ENCODE peak calls at places on chromosome 12, in ten cellular contexts. One of them, this sample, is unnamed.
A peak's percentile ranks its signal among the peaks of the same experiment; 100 is the strongest.

GRCh38 chr12:15540469-15540872 is 218.2 kb downstream of the PTPRO start:
- DNase-seq in K562: no peak
- DNase-seq in gastrocnemius medialis: no peak
- DNase-seq in Panc1: no peak
- DNase-seq in kidney epithelial cell: no peak
- DNase-seq in breast epithelium: no peak
- DNase-seq in pancreas: no peak
- DNase-seq in neural crest cell: no peak
- DNase-seq in lower lobe of right lung: no peak
- DNase-seq in astrocyte of the spinal cord: no peak
- DNase-seq in this sample: no peak

GRCh38 chr12:104624529-104624928 is 167.8 kb downstream of the CHST11 start:
- DNase-seq in K562: no peak
- DNase-seq in gastrocnemius medialis: no peak
- DNase-seq in Panc1: no peak
- DNase-seq in kidney epithelial cell: no peak
- DNase-seq in breast epithelium: no peak
- DNase-seq in pancreas: no peak
- DNase-seq in neural crest cell: no peak
- DNase-seq in lower lobe of right lung: no peak
- DNase-seq in astrocyte of the spinal cord: no peak
- DNase-seq in this sample: no peak

GRCh38 chr12:30447061-30447750 is 248.5 kb downstream of the IPO8 start:
- DNase-seq in K562: no peak
- DNase-seq in gastrocnemius medialis: no peak
- DNase-seq in Panc1: no peak
- DNase-seq in kidney epithelial cell: no peak
- DNase-seq in breast epithelium: no peak
- DNase-seq in pancreas: no peak
- DNase-seq in neural crest cell: no peak
- DNase-seq in lower lobe of right lung: no peak
- DNase-seq in astrocyte of the spinal cord: no peak
- DNase-seq in this sample: no peak

GRCh38 chr12:51934080-51934479 is 17.4 kb upstream of the ACVR1B start:
- DNase-seq in K562: no peak
- DNase-seq in gastrocnemius medialis: no peak
- DNase-seq in Panc1: no peak
- DNase-seq in kidney epithelial cell: no peak
- DNase-seq in breast epithelium: peak; percentile 14
- DNase-seq in pancreas: no peak
- DNase-seq in neural crest cell: no peak
- DNase-seq in lower lobe of right lung: no peak
- DNase-seq in astrocyte of the spinal cord: no peak
- DNase-seq in this sample: no peak

GRCh38 chr12:3491938-3492867 is 1.2 kb downstream of the PRMT8 start:
- DNase-seq in K562: peak; percentile 64
- DNase-seq in gastrocnemius medialis: no peak
- DNase-seq in Panc1: no peak
- DNase-seq in kidney epithelial cell: peak; percentile 10
- DNase-seq in breast epithelium: peak; percentile 57
- DNase-seq in pancreas: peak; percentile 86
- DNase-seq in neural crest cell: peak; percentile 75
- DNase-seq in lower lobe of right lung: peak; percentile 59
- DNase-seq in astrocyte of the spinal cord: peak; percentile 51
- DNase-seq in this sample: no peak

GRCh38 chr12:89278862-89279261 is 73.4 kb downstream of the DUSP6 start:
- DNase-seq in K562: no peak
- DNase-seq in gastrocnemius medialis: no peak
- DNase-seq in Panc1: no peak
- DNase-seq in kidney epithelial cell: no peak
- DNase-seq in breast epithelium: no peak
- DNase-seq in pancreas: no peak
- DNase-seq in neural crest cell: no peak
- DNase-seq in lower lobe of right lung: no peak
- DNase-seq in astrocyte of the spinal cord: no peak
- DNase-seq in this sample: no peak

GRCh38 chr12:2244013-2244861 is 191.4 kb downstream of the CACNA1C start:
- DNase-seq in K562: no peak
- DNase-seq in gastrocnemius medialis: no peak
- DNase-seq in Panc1: no peak
- DNase-seq in kidney epithelial cell: peak; percentile 86
- DNase-seq in breast epithelium: no peak
- DNase-seq in pancreas: no peak
- DNase-seq in neural crest cell: no peak
- DNase-seq in lower lobe of right lung: no peak
- DNase-seq in astrocyte of the spinal cord: peak; percentile 99
- DNase-seq in this sample: no peak

GRCh38 chr12:111045941-111046340 is 125.6 kb upstream of the MYL2 start:
- DNase-seq in K562: no peak
- DNase-seq in gastrocnemius medialis: no peak
- DNase-seq in Panc1: no peak
- DNase-seq in kidney epithelial cell: no peak
- DNase-seq in breast epithelium: no peak
- DNase-seq in pancreas: peak; percentile 35
- DNase-seq in neural crest cell: no peak
- DNase-seq in lower lobe of right lung: no peak
- DNase-seq in astrocyte of the spinal cord: no peak
- DNase-seq in this sample: no peak

GRCh38 chr12:51421266-51421884 is 3.3 kb upstream of the SLC4A8 start:
- DNase-seq in K562: peak; percentile 63
- DNase-seq in gastrocnemius medialis: no peak
- DNase-seq in Panc1: peak; percentile 41
- DNase-seq in kidney epithelial cell: peak; percentile 19
- DNase-seq in breast epithelium: no peak
- DNase-seq in pancreas: no peak
- DNase-seq in neural crest cell: peak; percentile 59
- DNase-seq in lower lobe of right lung: no peak
- DNase-seq in astrocyte of the spinal cord: peak; percentile 69
- DNase-seq in this sample: no peak

GRCh38 chr12:29275834-29276233 is 105.1 kb downstream of the ERGIC2 start:
- DNase-seq in K562: no peak
- DNase-seq in gastrocnemius medialis: no peak
- DNase-seq in Panc1: no peak
- DNase-seq in kidney epithelial cell: no peak
- DNase-seq in breast epithelium: no peak
- DNase-seq in pancreas: no peak
- DNase-seq in neural crest cell: no peak
- DNase-seq in lower lobe of right lung: no peak
- DNase-seq in astrocyte of the spinal cord: no peak
- DNase-seq in this sample: no peak

GRCh38 chr12:57893460-57894353 is 47.2 kb upstream of the CTDSP2 start:
- DNase-seq in K562: no peak
- DNase-seq in gastrocnemius medialis: peak; percentile 75
- DNase-seq in Panc1: no peak
- DNase-seq in kidney epithelial cell: no peak
- DNase-seq in breast epithelium: peak; percentile 92
- DNase-seq in pancreas: peak; percentile 78
- DNase-seq in neural crest cell: peak; percentile 33
- DNase-seq in lower lobe of right lung: peak; percentile 88
- DNase-seq in astrocyte of the spinal cord: peak; percentile 95
- DNase-seq in this sample: peak; percentile 54

GRCh38 chr12:10721654-10722501 is 1.2 kb downstream of the YBX3 start:
- DNase-seq in K562: peak; percentile 47
- DNase-seq in gastrocnemius medialis: peak; percentile 98
- DNase-seq in Panc1: peak; percentile 59
- DNase-seq in kidney epithelial cell: peak; percentile 95
- DNase-seq in breast epithelium: peak; percentile 96
- DNase-seq in pancreas: peak; percentile 97
- DNase-seq in neural crest cell: peak; percentile 40
- DNase-seq in lower lobe of right lung: peak; percentile 91
- DNase-seq in astrocyte of the spinal cord: peak; percentile 97
- DNase-seq in this sample: peak; percentile 97
- TF ChIP-seq CTCF in K562: peak; percentile 13
- TF ChIP-seq CTCF in gastrocnemius medialis: no peak
- TF ChIP-seq CTCF in Panc1: no peak
- TF ChIP-seq CTCF in kidney epithelial cell: no peak
- TF ChIP-seq CTCF in breast epithelium: no peak
- TF ChIP-seq CTCF in pancreas: no peak
- TF ChIP-seq CTCF in neural crest cell: no peak
- TF ChIP-seq CTCF in lower lobe of right lung: no peak
- TF ChIP-seq CTCF in astrocyte of the spinal cord: no peak
- TF ChIP-seq CTCF in this sample: no peak

GRCh38 chr12:109111775-109112491 is 4.5 kb upstream of the ACACB start:
- DNase-seq in K562: peak; percentile 55
- DNase-seq in gastrocnemius medialis: no peak
- DNase-seq in Panc1: no peak
- DNase-seq in kidney epithelial cell: no peak
- DNase-seq in breast epithelium: peak; percentile 62
- DNase-seq in pancreas: peak; percentile 82
- DNase-seq in neural crest cell: peak; percentile 61
- DNase-seq in lower lobe of right lung: peak; percentile 68
- DNase-seq in astrocyte of the spinal cord: peak; percentile 73
- DNase-seq in this sample: peak; percentile 60
- TF ChIP-seq CTCF in K562: peak; percentile 76
- TF ChIP-seq CTCF in gastrocnemius medialis: no peak
- TF ChIP-seq CTCF in Panc1: peak; percentile 89
- TF ChIP-seq CTCF in kidney epithelial cell: peak; percentile 86
- TF ChIP-seq CTCF in breast epithelium: peak; percentile 37
- TF ChIP-seq CTCF in pancreas: peak; percentile 64
- TF ChIP-seq CTCF in neural crest cell: peak; percentile 88
- TF ChIP-seq CTCF in lower lobe of right lung: peak; percentile 83
- TF ChIP-seq CTCF in astrocyte of the spinal cord: peak; percentile 91
- TF ChIP-seq CTCF in this sample: no peak

GRCh38 chr12:41992029-41992428 is 152.6 kb downstream of the GXYLT1 start:
- DNase-seq in K562: no peak
- DNase-seq in gastrocnemius medialis: no peak
- DNase-seq in Panc1: no peak
- DNase-seq in kidney epithelial cell: peak; percentile 90
- DNase-seq in breast epithelium: no peak
- DNase-seq in pancreas: no peak
- DNase-seq in neural crest cell: no peak
- DNase-seq in lower lobe of right lung: no peak
- DNase-seq in astrocyte of the spinal cord: no peak
- DNase-seq in this sample: no peak
- TF ChIP-seq CTCF in K562: no peak
- TF ChIP-seq CTCF in gastrocnemius medialis: no peak
- TF ChIP-seq CTCF in Panc1: no peak
- TF ChIP-seq CTCF in kidney epithelial cell: peak; percentile 7
- TF ChIP-seq CTCF in breast epithelium: no peak
- TF ChIP-seq CTCF in pancreas: no peak
- TF ChIP-seq CTCF in neural crest cell: no peak
- TF ChIP-seq CTCF in lower lobe of right lung: no peak
- TF ChIP-seq CTCF in astrocyte of the spinal cord: no peak
- TF ChIP-seq CTCF in this sample: no peak

GRCh38 chr12:55721601-55722213 is 1.5 kb downstream of the RDH5 start:
- DNase-seq in K562: no peak
- DNase-seq in gastrocnemius medialis: no peak
- DNase-seq in Panc1: no peak
- DNase-seq in kidney epithelial cell: no peak
- DNase-seq in breast epithelium: no peak
- DNase-seq in pancreas: no peak
- DNase-seq in neural crest cell: no peak
- DNase-seq in lower lobe of right lung: no peak
- DNase-seq in astrocyte of the spinal cord: no peak
- DNase-seq in this sample: no peak

GRCh38 chr12:55720071-55720564 is at the start of gene RDH5:
- DNase-seq in K562: no peak
- DNase-seq in gastrocnemius medialis: peak; percentile 76
- DNase-seq in Panc1: no peak
- DNase-seq in kidney epithelial cell: no peak
- DNase-seq in breast epithelium: no peak
- DNase-seq in pancreas: no peak
- DNase-seq in neural crest cell: no peak
- DNase-seq in lower lobe of right lung: no peak
- DNase-seq in astrocyte of the spinal cord: peak; percentile 78
- DNase-seq in this sample: no peak

GRCh38 chr12:55722948-55723347 is 2.8 kb downstream of the RDH5 start:
- DNase-seq in K562: no peak
- DNase-seq in gastrocnemius medialis: no peak
- DNase-seq in Panc1: no peak
- DNase-seq in kidney epithelial cell: no peak
- DNase-seq in breast epithelium: peak; percentile 49
- DNase-seq in pancreas: peak; percentile 46
- DNase-seq in neural crest cell: no peak
- DNase-seq in lower lobe of right lung: no peak
- DNase-seq in astrocyte of the spinal cord: no peak
- DNase-seq in this sample: no peak

GRCh38 chr12:55719371-55719770 is 822 bp upstream of the RDH5 start:
- DNase-seq in K562: no peak
- DNase-seq in gastrocnemius medialis: no peak
- DNase-seq in Panc1: no peak
- DNase-seq in kidney epithelial cell: no peak
- DNase-seq in breast epithelium: no peak
- DNase-seq in pancreas: no peak
- DNase-seq in neural crest cell: no peak
- DNase-seq in lower lobe of right lung: no peak
- DNase-seq in astrocyte of the spinal cord: no peak
- DNase-seq in this sample: no peak

DNA sequence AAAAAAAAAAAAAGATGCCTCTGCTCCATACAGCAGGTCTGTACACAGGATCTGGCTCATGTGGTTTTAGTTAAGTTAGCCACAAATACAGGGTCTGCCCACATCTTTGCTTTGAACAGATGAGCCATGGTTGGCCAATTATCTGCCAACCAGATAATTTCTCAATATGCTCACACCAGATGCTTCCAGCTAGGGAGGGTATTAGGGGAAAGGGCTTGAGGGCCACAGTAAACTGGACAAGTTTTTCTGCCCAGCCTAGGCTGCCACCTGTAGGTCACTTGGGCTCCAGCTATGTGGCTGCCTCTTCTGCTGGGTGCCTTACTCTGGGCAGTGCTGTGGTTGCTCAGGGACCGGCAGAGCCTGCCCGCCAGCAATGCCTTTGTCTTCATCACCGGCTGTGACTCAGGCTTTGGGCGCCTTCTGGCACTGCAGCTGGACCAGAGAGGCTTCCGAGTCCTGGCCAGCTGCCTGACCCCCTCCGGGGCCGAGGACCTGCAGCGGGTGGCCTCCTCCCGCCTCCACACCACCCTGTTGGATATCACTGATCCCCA is 776 bp downstream of the RDH5 start:
- DNase-seq in K562: no peak
- DNase-seq in gastrocnemius medialis: peak; percentile 84
- DNase-seq in Panc1: peak; percentile 78
- DNase-seq in kidney epithelial cell: no peak
- DNase-seq in breast epithelium: no peak
- DNase-seq in pancreas: peak; percentile 70
- DNase-seq in neural crest cell: no peak
- DNase-seq in lower lobe of right lung: peak; percentile 72
- DNase-seq in astrocyte of the spinal cord: peak; percentile 94
- DNase-seq in this sample: no peak
- TF ChIP-seq CTCF in K562: peak; percentile 56
- TF ChIP-seq CTCF in gastrocnemius medialis: peak; percentile 79
- TF ChIP-seq CTCF in Panc1: peak; percentile 88
- TF ChIP-seq CTCF in kidney epithelial cell: peak; percentile 73
- TF ChIP-seq CTCF in breast epithelium: no peak
- TF ChIP-seq CTCF in pancreas: peak; percentile 48
- TF ChIP-seq CTCF in neural crest cell: peak; percentile 50
- TF ChIP-seq CTCF in lower lobe of right lung: peak; percentile 50
- TF ChIP-seq CTCF in astrocyte of the spinal cord: peak; percentile 66
- TF ChIP-seq CTCF in this sample: no peak

GRCh38 chr12:115398311-115398781 is 714.4 kb upstream of the TBX3 start:
- DNase-seq in K562: no peak
- DNase-seq in gastrocnemius medialis: no peak
- DNase-seq in Panc1: peak; percentile 32
- DNase-seq in kidney epithelial cell: no peak
- DNase-seq in breast epithelium: peak; percentile 83
- DNase-seq in pancreas: no peak
- DNase-seq in neural crest cell: no peak
- DNase-seq in lower lobe of right lung: no peak
- DNase-seq in astrocyte of the spinal cord: no peak
- DNase-seq in this sample: no peak
- TF ChIP-seq CTCF in K562: peak; percentile 21
- TF ChIP-seq CTCF in gastrocnemius medialis: no peak
- TF ChIP-seq CTCF in Panc1: peak; percentile 7
- TF ChIP-seq CTCF in kidney epithelial cell: peak; percentile 3
- TF ChIP-seq CTCF in breast epithelium: no peak
- TF ChIP-seq CTCF in pancreas: no peak
- TF ChIP-seq CTCF in neural crest cell: no peak
- TF ChIP-seq CTCF in lower lobe of right lung: no peak
- TF ChIP-seq CTCF in astrocyte of the spinal cord: no peak
- TF ChIP-seq CTCF in this sample: no peak